ENCODE peak calls at places on chromosomes 7 and 10, in nine cellular contexts. K is PC-3, J is GM23248, B is hepatocyte, M is MM.1S, O is GM23338, Y is OCI-LY7, E is SK-N-SH, V is HCT116. D is an unnamed sample.
A peak's percentile ranks its signal among the peaks of the same experiment; 100 is the strongest.

GRCh38 chr7:13021971-13022370 is 334.5 kb downstream of the ARL4A start:
- DNase-seq in B (no peak), M (no peak), K (no peak), Y (no peak), V (no peak), E (no peak), O (no peak), J (no peak), D (no peak)

GRCh38 chr7:36880108-36880507 is 155.8 kb upstream of the AOAH start:
- DNase-seq in M (no peak), V (no peak), B (no peak), E (no peak), J (no peak), O (peak; percentile 48), Y (no peak), K (no peak), D (no peak)

GRCh38 chr7:75639071-75639892 is 99.5 kb downstream of the HIP1 start:
- DNase-seq in V (no peak), Y (peak; percentile 41), M (no peak), K (peak; percentile 21), E (peak; percentile 93), J (peak; percentile 57), O (peak; percentile 85), B (peak; percentile 61), D (peak; percentile 93)

GRCh38 chr7:70808876-70809275 is 323.1 kb upstream of the GALNT17 start:
- DNase-seq in J (no peak), K (no peak), B (no peak), M (no peak), V (no peak), O (no peak), E (no peak), Y (peak; percentile 58), D (no peak)

GRCh38 chr7:2796358-2797352 is 47.5 kb downstream of the GNA12 start:
- DNase-seq in Y (no peak), M (no peak), O (no peak), E (no peak), B (no peak), K (no peak), V (no peak), J (peak; percentile 81), D (no peak)

GRCh38 chr7:23333671-23334246 is 34.6 kb downstream of the MALSU1 start:
- DNase-seq in J (peak; percentile 98), O (no peak), V (no peak), Y (no peak), K (peak; percentile 96), M (no peak), B (peak; percentile 27), E (no peak), D (no peak)

GRCh38 chr7:51062222-51062987 is 254.2 kb downstream of the COBL start:
- DNase-seq in E (no peak), M (no peak), Y (no peak), B (no peak), J (peak; percentile 18), V (no peak), K (no peak), O (no peak), D (peak; percentile 41)

GRCh38 chr10:34351161-34351560 is 463.9 kb downstream of the PARD3 start:
- DNase-seq in E (no peak), V (no peak), J (peak; percentile 39), K (no peak), Y (no peak), M (no peak), B (no peak), O (no peak), D (no peak)

GRCh38 chr7:6235029-6235627 is 37.3 kb downstream of the CYTH3 start:
- DNase-seq in B (no peak), J (no peak), K (no peak), Y (no peak), M (no peak), V (no peak), O (no peak), E (no peak), D (no peak)

GRCh38 chr10:47314416-47314970 is 7.8 kb upstream of the GDF2 start:
- DNase-seq in M (no peak), E (no peak), B (no peak), J (no peak), O (no peak), K (no peak), Y (no peak), V (no peak), D (no peak)

GRCh38 chr10:110725809-110726641 is 81.9 kb downstream of the RBM20 start:
- DNase-seq in V (no peak), J (peak; percentile 46), E (no peak), Y (peak; percentile 52), K (no peak), O (peak; percentile 19), M (peak; percentile 27), B (peak; percentile 30), D (no peak)
- TF ChIP-seq EZH2phosphoT487 in V (no peak), J (no peak), E (no peak), Y (no peak), K (no peak), O (no peak), M (no peak), B (no peak), D (no peak)

DNA sequence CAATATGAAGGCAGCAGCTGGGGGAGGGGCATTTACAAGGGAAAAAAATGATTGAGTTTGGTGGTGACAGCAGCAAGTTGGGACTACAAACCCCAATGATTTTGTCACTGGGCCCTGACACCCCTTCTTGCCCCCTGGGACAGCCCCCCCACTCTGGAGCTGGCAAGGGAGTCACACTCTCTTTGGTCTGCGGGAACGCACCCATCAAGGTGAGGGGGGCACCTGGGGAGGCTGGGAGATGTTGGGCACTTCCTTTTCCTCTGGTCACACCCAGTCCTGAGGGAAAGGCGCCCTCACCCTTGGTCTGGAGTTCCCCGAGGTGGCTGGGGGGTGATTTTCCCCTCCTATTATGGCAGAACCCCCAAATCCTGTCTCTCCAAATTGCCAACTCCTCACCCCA is 24.4 kb downstream of the EPHB4 start:
- DNase-seq in V (no peak), M (no peak), K (no peak), O (no peak), Y (no peak), B (no peak), E (no peak), J (peak; percentile 24), D (no peak)
- TF ChIP-seq EZH2phosphoT487 in V (no peak), M (no peak), K (no peak), O (no peak), Y (no peak), B (no peak), E (no peak), J (no peak), D (no peak)

DNA sequence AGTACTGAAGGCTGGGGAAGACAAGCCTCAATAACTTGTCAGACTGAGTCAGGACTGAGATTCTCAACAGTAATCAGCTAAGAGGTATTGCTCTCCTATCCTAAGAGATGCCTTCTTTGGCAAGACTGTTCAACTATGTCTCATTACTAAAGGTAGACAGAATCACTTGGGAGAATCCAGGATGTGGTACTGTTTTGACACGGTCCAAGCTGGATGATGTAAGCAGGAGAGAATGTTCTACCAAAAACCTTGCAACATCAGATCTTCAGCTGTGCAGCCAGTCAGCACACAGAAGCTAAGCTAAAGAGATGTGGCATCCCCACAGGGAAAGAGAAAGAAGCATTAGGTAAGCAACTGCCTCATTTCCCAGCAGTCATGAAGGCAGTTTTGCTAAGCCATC is 391.4 kb downstream of the NRG3 start:
- DNase-seq in B (peak; percentile 18), E (no peak), K (no peak), J (peak; percentile 1), O (no peak), Y (no peak), V (no peak), M (no peak), D (no peak)
- TF ChIP-seq EZH2phosphoT487 in B (no peak), E (no peak), K (no peak), J (no peak), O (no peak), Y (no peak), V (no peak), M (no peak), D (no peak)

DNA sequence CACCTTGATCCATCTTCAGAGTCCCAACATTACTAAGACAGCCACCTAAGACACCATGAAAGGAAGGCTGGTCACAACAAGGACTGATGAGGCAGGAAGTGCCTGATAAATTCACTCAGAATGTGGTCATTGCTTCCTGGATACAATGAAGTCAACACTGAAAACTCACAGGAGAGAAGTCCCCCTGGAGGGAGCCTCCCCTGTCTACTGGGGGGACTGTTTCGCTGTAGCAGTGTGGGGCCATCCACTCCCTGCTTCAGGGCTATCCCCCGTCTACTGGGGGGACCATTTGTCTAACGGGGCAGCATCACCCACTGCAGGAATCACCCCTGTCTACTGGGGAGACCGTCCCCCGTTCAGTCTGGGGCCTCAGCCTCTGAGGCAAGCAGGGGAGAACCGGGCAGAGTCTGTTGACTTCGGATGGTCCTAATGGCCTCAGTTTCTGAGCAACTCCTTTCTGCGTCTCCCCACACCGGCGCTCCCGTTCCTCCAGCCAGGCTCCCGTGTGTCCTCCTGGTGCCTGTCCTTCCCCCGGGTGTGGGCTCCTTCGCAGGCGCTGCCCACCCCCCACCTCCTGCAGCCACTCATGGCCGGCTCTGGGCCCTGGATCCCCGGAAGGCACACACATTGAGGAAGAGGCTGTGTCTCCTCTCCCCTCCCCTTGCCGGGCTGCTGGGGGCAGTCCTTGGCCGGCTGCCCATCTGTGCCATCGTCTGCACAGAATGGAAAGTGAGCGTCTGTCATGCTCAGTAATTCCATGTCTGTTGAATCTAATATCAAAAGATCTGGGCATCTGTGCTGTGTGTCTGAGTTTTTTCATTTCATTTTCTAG is 59.9 kb upstream of the DNAJB6 start:
- DNase-seq in O (no peak), V (no peak), J (peak; percentile 68), M (no peak), E (peak; percentile 100), Y (no peak), B (no peak), K (peak; percentile 35), D (no peak)
- TF ChIP-seq EZH2phosphoT487 in O (no peak), V (no peak), J (no peak), M (no peak), E (no peak), Y (no peak), B (no peak), K (no peak), D (no peak)

DNA sequence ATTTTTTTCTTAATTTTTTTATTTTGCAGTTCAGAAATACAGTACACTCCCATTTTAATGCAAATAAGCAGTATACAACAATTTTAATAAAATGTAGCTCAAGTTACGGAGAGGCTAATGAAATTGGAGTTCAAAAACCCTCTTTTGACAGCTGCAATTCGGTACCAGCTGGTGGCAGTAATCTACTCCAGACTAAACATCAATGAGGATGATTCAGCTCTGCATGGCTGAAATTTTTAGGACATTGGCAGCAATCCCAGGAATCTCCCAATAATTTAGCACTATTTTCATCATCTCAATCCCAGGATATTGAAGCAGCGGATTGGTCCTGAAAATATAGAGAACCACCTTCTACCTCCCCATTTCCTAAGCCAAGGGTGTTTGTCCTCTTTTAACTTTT is 278.8 kb downstream of the CACNA2D1 start:
- DNase-seq in O (peak; percentile 33), E (peak; percentile 21), B (peak; percentile 6), J (peak; percentile 84), M (no peak), V (no peak), K (peak; percentile 58), Y (no peak), D (peak; percentile 25)
- TF ChIP-seq EZH2phosphoT487 in O (no peak), E (no peak), B (no peak), J (no peak), M (no peak), V (no peak), K (no peak), Y (no peak), D (no peak)

D was measured in neural progenitor cell.